ENCODE peak calls at places on chromosomes 13 and 19, in four cellular contexts. One of them, this sample, is unnamed.

GRCh38 chr19:3233831-3234230 is 9.4 kb downstream of the CELF5 start:
- DNase-seq in breast epithelium: no peak
- DNase-seq in GM12892: no peak
- DNase-seq in GM23338: peak; percentile 56
- DNase-seq in this sample: no peak

GRCh38 chr19:40147693-40148347 is 43.4 kb upstream of the MAP3K10 start:
- DNase-seq in breast epithelium: no peak
- DNase-seq in GM12892: no peak
- DNase-seq in GM23338: peak; percentile 8
- DNase-seq in this sample: peak; percentile 9

GRCh38 chr13:84497613-84498012 is 615.3 kb upstream of the SLITRK1 start:
- DNase-seq in breast epithelium: no peak
- DNase-seq in GM12892: no peak
- DNase-seq in GM23338: no peak
- DNase-seq in this sample: no peak

GRCh38 chr19:34134190-34135032 is 37.9 kb upstream of the LSM14A start:
- DNase-seq in breast epithelium: peak; percentile 64
- DNase-seq in GM12892: peak; percentile 90
- DNase-seq in GM23338: peak; percentile 90
- DNase-seq in this sample: peak; percentile 54

GRCh38 chr19:51808333-51808986 is 13.5 kb downstream of the FPR3 start:
- DNase-seq in breast epithelium: no peak
- DNase-seq in GM12892: no peak
- DNase-seq in GM23338: no peak
- DNase-seq in this sample: no peak

GRCh38 chr13:54637377-54637776 is 1608.8 kb downstream of the OLFM4 start:
- DNase-seq in breast epithelium: no peak
- DNase-seq in GM12892: no peak
- DNase-seq in GM23338: peak; percentile 60
- DNase-seq in this sample: no peak

GRCh38 chr13:51339952-51340732 is 651 bp downstream of the SERPINE3 start:
- DNase-seq in breast epithelium: no peak
- DNase-seq in GM12892: no peak
- DNase-seq in GM23338: no peak
- DNase-seq in this sample: no peak

GRCh38 chr13:75359266-75359665 is 122.7 kb downstream of the TBC1D4 start:
- DNase-seq in breast epithelium: no peak
- DNase-seq in GM12892: no peak
- DNase-seq in GM23338: peak; percentile 66
- DNase-seq in this sample: no peak

GRCh38 chr19:36032251-36033104 is at the start of gene CLIP3:
- DNase-seq in breast epithelium: no peak
- DNase-seq in GM12892: peak; percentile 68
- DNase-seq in GM23338: peak; percentile 87
- DNase-seq in this sample: no peak

GRCh38 chr19:29873024-29873800 is 61.4 kb downstream of the CCNE1 start:
- DNase-seq in breast epithelium: no peak
- DNase-seq in GM12892: peak; percentile 79
- DNase-seq in GM23338: peak; percentile 81
- DNase-seq in this sample: no peak

GRCh38 chr13:90447735-90448103 is 899.8 kb upstream of the MIR17HG start:
- DNase-seq in breast epithelium: no peak
- DNase-seq in GM12892: no peak
- DNase-seq in GM23338: peak; percentile 44
- DNase-seq in this sample: no peak

GRCh38 chr19:38877781-38878574 is at the start of gene RINL:
- DNase-seq in breast epithelium: no peak
- DNase-seq in GM12892: peak; percentile 83
- DNase-seq in GM23338: peak; percentile 43
- DNase-seq in this sample: peak; percentile 81

GRCh38 chr19:2795827-2796658 is 10.7 kb downstream of the THOP1 start:
- DNase-seq in breast epithelium: no peak
- DNase-seq in GM12892: no peak
- DNase-seq in GM23338: no peak
- DNase-seq in this sample: no peak

GRCh38 chr13:97798836-97799235 is 154.6 kb upstream of the IPO5 start:
- DNase-seq in breast epithelium: no peak
- DNase-seq in GM12892: no peak
- DNase-seq in GM23338: no peak
- DNase-seq in this sample: no peak

GRCh38 chr13:98332222-98332621 is 155.2 kb upstream of the RNF113B start:
- DNase-seq in breast epithelium: no peak
- DNase-seq in GM12892: no peak
- DNase-seq in GM23338: no peak
- DNase-seq in this sample: no peak

GRCh38 chr19:58021541-58022282 is 12.1 kb upstream of the ZSCAN1 start:
- DNase-seq in breast epithelium: peak; percentile 38
- DNase-seq in GM12892: no peak
- DNase-seq in GM23338: peak; percentile 98
- DNase-seq in this sample: no peak

GRCh38 chr19:23071087-23071511 is 45.7 kb upstream of the ZNF730 start:
- DNase-seq in breast epithelium: no peak
- DNase-seq in GM12892: no peak
- DNase-seq in GM23338: peak; percentile 71
- DNase-seq in this sample: no peak

GRCh38 chr13:105787518-105788085 is 747.9 kb downstream of the EFNB2 start:
- DNase-seq in breast epithelium: no peak
- DNase-seq in GM12892: no peak
- DNase-seq in GM23338: no peak
- DNase-seq in this sample: no peak

GRCh38 chr19:56643460-56643763 is 453 bp downstream of the SMIM17 start:
- DNase-seq in breast epithelium: no peak
- DNase-seq in GM12892: no peak
- DNase-seq in GM23338: no peak
- DNase-seq in this sample: no peak

GRCh38 chr19:56642711-56643459 is at the start of gene SMIM17:
- DNase-seq in breast epithelium: no peak
- DNase-seq in GM12892: no peak
- DNase-seq in GM23338: no peak
- DNase-seq in this sample: no peak

GRCh38 chr19:56639217-56639616 is 3.7 kb upstream of the SMIM17 start:
- DNase-seq in breast epithelium: no peak
- DNase-seq in GM12892: no peak
- DNase-seq in GM23338: peak; percentile 48
- DNase-seq in this sample: peak; percentile 4

GRCh38 chr19:56633021-56633420 is 9.9 kb upstream of the SMIM17 start:
- DNase-seq in breast epithelium: no peak
- DNase-seq in GM12892: no peak
- DNase-seq in GM23338: no peak
- DNase-seq in this sample: no peak

DNA sequence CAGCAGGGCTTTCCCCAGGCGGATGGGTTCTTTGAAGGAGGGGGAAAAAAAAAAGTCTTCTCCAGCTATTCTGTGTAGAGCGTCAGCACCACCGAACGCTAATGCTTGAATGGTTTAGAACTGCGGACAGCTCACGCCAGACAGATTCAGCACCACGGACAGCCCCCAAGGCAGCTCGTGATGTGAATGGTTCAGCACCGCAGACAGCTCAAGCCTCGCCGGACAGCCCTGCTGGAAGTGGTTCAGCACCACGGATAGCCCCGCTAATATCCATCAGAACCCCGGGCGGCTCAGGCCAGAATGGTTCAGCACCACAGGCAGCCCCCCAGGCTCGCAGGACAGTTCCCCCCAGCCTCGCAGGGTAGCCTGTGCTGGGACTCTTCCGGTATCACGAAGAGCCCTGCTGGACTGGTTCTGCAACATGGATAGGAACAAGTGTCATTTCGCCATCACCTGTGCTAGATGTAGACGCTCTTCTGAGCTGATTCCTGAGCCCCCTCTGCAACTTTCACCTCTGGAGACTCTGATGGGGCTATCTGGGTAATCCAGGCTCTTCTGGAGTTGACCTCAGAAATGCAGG is 4.9 kb upstream of the SMIM17 start:
- DNase-seq in breast epithelium: peak; percentile 76
- DNase-seq in GM12892: no peak
- DNase-seq in GM23338: peak; percentile 91
- DNase-seq in this sample: peak; percentile 48
- TF ChIP-seq POLR2AphosphoS5 in breast epithelium: peak; percentile 40
- TF ChIP-seq POLR2AphosphoS5 in GM12892: no peak
- TF ChIP-seq POLR2AphosphoS5 in GM23338: no peak
- TF ChIP-seq POLR2AphosphoS5 in this sample: peak; percentile 16

GRCh38 chr19:47035127-47035494 is 13.3 kb downstream of the TMEM160 start:
- DNase-seq in breast epithelium: no peak
- DNase-seq in GM12892: no peak
- DNase-seq in GM23338: peak; percentile 84
- DNase-seq in this sample: peak; percentile 59

GRCh38 chr19:47032171-47032811 is 12.7 kb downstream of the NPAS1 start:
- DNase-seq in breast epithelium: no peak
- DNase-seq in GM12892: peak; percentile 80
- DNase-seq in GM23338: peak; percentile 94
- DNase-seq in this sample: no peak

GRCh38 chr19:47037766-47038165 is 10.7 kb downstream of the TMEM160 start:
- DNase-seq in breast epithelium: no peak
- DNase-seq in GM12892: no peak
- DNase-seq in GM23338: no peak
- DNase-seq in this sample: no peak

GRCh38 chr19:47036233-47036651 is 12.2 kb downstream of the TMEM160 start:
- DNase-seq in breast epithelium: no peak
- DNase-seq in GM12892: no peak
- DNase-seq in GM23338: no peak
- DNase-seq in this sample: peak; percentile 68

DNA sequence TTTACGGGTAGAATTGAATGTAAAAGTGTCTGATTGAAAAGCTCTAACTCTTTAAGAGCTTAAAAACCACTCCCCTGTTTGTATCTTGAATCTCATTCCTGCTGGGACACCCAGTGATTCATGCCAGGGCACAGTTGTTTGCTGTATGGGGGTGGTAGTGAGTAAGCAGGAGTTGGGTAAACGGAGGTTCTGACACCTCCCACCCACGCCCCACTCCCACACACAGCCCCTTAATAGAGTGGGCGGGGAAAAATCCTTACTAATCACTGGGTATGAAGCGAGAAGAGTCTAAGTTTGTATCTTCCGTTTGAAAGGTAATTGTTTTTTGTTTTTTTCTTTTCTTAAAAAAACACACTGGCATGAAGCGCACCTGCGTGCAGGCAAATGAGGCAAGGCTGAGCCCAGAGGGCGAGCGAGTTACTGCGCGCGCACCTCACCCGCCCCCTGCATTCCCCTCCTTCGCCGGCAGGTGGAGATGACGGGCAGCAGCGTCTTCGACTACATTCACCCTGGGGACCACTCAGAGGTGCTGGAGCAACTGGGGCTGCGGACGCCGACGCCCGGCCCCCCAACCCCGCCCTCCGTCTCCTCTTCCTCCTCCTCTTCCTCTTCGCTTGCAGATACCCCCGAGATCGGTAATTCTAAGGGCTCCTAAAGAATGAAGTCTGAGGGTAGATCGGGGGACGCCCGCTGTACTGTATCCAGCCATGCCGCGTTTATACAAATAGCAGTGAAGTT is 12.8 kb downstream of the TMEM160 start:
- DNase-seq in breast epithelium: peak; percentile 94
- DNase-seq in GM12892: peak; percentile 98
- DNase-seq in GM23338: peak; percentile 88
- DNase-seq in this sample: peak; percentile 91
- TF ChIP-seq POLR2AphosphoS5 in breast epithelium: no peak
- TF ChIP-seq POLR2AphosphoS5 in GM12892: no peak
- TF ChIP-seq POLR2AphosphoS5 in GM23338: peak; percentile 48
- TF ChIP-seq POLR2AphosphoS5 in this sample: no peak

DNA sequence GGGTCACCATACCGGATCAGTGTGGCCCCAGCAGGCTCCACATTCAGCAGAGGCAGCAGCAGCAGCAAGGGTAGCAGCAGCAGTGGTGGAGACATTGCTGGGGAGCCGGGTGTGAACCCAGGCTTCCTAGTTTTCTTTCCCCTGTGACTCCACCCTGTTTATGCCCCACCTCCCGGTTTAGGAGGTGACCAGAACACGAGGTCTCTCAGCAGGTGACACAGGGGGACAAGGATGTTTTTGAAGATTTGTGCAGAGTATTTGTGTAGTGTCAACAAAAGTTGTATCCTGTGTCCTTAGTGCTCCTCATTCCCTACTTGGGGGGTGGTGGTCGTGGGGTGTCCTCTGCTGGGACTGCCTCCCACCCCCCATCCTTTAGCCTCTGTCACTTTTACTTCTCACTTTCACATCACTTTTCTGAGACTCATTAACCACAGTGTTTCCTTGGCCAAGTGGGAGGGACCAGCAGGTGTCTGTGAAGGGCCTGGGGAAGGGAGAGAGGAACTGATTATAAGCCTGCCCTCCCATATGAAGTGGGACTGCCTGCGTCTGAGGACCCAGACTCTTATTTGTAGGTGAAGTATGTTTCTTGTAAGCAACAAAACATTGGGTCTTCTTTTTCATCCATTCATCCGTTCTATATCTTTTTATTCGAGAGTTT is 15.6 kb upstream of the KCNC3 start:
- DNase-seq in breast epithelium: no peak
- DNase-seq in GM12892: no peak
- DNase-seq in GM23338: no peak
- DNase-seq in this sample: no peak
- TF ChIP-seq POLR2AphosphoS5 in breast epithelium: no peak
- TF ChIP-seq POLR2AphosphoS5 in GM12892: peak; percentile 94
- TF ChIP-seq POLR2AphosphoS5 in GM23338: no peak
- TF ChIP-seq POLR2AphosphoS5 in this sample: no peak

GRCh38 chr19:46993622-46994021 is 26.0 kb upstream of the NPAS1 start:
- DNase-seq in breast epithelium: no peak
- DNase-seq in GM12892: no peak
- DNase-seq in GM23338: no peak
- DNase-seq in this sample: no peak

GRCh38 chr19:46995492-46995891 is 24.1 kb upstream of the NPAS1 start:
- DNase-seq in breast epithelium: no peak
- DNase-seq in GM12892: no peak
- DNase-seq in GM23338: no peak
- DNase-seq in this sample: no peak

GRCh38 chr19:46990998-46991676 is 28.5 kb upstream of the NPAS1 start:
- DNase-seq in breast epithelium: peak; percentile 75
- DNase-seq in GM12892: no peak
- DNase-seq in GM23338: peak; percentile 97
- DNase-seq in this sample: peak; percentile 47

GRCh38 chr19:46994141-46994686 is 25.4 kb upstream of the NPAS1 start:
- DNase-seq in breast epithelium: no peak
- DNase-seq in GM12892: no peak
- DNase-seq in GM23338: no peak
- DNase-seq in this sample: no peak

DNA sequence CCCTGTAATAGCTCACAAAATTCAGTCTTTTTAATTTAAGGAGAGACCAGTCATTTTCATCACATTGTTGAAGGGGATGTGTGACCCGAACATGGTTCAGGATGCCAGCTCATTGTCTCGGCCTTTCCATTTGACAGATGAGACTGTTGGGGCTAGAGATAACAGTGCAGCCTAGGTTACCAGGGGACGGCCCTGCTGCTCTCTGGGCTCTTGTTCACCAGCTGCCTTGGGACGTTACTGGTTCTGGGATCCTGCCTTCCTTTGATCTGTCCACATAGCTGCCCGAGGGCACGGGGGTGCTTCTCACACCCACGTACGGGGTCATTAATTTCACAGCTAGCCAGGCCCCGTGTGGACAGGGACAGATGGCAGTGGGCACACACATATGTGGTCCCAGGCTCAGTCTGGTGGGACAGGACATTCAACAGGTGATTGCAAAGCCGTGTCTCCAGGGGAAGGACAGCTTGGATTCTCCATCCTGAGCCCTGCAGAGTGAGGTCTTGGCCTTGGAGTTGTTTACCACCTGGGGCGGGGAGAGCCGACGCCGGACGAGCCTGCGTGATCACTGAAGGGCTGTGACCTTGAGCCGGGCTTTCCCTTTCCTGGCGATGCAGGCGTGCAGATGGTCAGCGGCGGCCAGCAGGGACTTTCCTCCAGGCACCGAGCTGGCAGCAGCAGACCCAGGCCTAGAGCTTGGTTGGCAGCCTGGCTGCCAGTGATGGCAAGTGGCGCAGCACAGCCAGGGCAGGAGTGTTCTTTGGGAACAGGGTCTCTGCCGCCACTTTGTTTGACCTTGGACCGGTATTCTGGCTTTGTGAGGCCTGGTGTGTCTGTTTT is 26.7 kb upstream of the NPAS1 start:
- DNase-seq in breast epithelium: no peak
- DNase-seq in GM12892: no peak
- DNase-seq in GM23338: no peak
- DNase-seq in this sample: no peak
- TF ChIP-seq POLR2AphosphoS5 in breast epithelium: no peak
- TF ChIP-seq POLR2AphosphoS5 in GM12892: no peak
- TF ChIP-seq POLR2AphosphoS5 in GM23338: no peak
- TF ChIP-seq POLR2AphosphoS5 in this sample: no peak

This sample was measured in HL-60.